ENCODE peak calls at places on chromosomes 12 and 14, in four cellular contexts. One of them, this sample, is unnamed.

GRCh38 chr12:30694971-30695326 is 720 bp downstream of the IPO8 start:
- DNase-seq in gastrocnemius medialis: peak; percentile 12
- DNase-seq in astrocyte of the spinal cord: peak; percentile 53
- DNase-seq in heart left ventricle: peak; percentile 24
- DNase-seq in this sample: peak; percentile 37

GRCh38 chr12:110600254-110600653 is 13.7 kb upstream of the TCTN1 start:
- DNase-seq in astrocyte of the spinal cord: peak; percentile 73
- DNase-seq in heart left ventricle: no peak
- DNase-seq in gastrocnemius medialis: no peak
- DNase-seq in this sample: peak; percentile 84

GRCh38 chr12:67091204-67091603 is 178.0 kb upstream of the CAND1 start:
- DNase-seq in astrocyte of the spinal cord: no peak
- DNase-seq in heart left ventricle: no peak
- DNase-seq in gastrocnemius medialis: no peak
- DNase-seq in this sample: no peak

GRCh38 chr14:24327303-24327702 is 7.6 kb downstream of the ADCY4 start:
- DNase-seq in heart left ventricle: no peak
- DNase-seq in astrocyte of the spinal cord: no peak
- DNase-seq in gastrocnemius medialis: no peak
- DNase-seq in this sample: no peak

GRCh38 chr14:24556756-24557155 is 19.3 kb downstream of the CTSG start:
- DNase-seq in heart left ventricle: no peak
- DNase-seq in gastrocnemius medialis: no peak
- DNase-seq in astrocyte of the spinal cord: peak; percentile 9
- DNase-seq in this sample: no peak

GRCh38 chr14:22836301-22837058 is at the start of gene MMP14:
- DNase-seq in astrocyte of the spinal cord: peak; percentile 93
- DNase-seq in gastrocnemius medialis: peak; percentile 67
- DNase-seq in heart left ventricle: peak; percentile 77
- DNase-seq in this sample: peak; percentile 91

GRCh38 chr14:58082491-58083098 is 69.4 kb downstream of the ARMH4 start:
- DNase-seq in heart left ventricle: no peak
- DNase-seq in gastrocnemius medialis: no peak
- DNase-seq in astrocyte of the spinal cord: peak; percentile 90
- DNase-seq in this sample: peak; percentile 91

GRCh38 chr12:71840226-71840847 is 778 bp downstream of the TBC1D15 start:
- DNase-seq in heart left ventricle: no peak
- DNase-seq in astrocyte of the spinal cord: peak; percentile 72
- DNase-seq in gastrocnemius medialis: no peak
- DNase-seq in this sample: peak; percentile 75

GRCh38 chr14:77885363-77885762 is 85.5 kb downstream of the ADCK1 start:
- DNase-seq in gastrocnemius medialis: no peak
- DNase-seq in heart left ventricle: no peak
- DNase-seq in astrocyte of the spinal cord: no peak
- DNase-seq in this sample: no peak

GRCh38 chr12:9273276-9273675 is 65.1 kb upstream of the PZP start:
- DNase-seq in gastrocnemius medialis: no peak
- DNase-seq in astrocyte of the spinal cord: peak; percentile 17
- DNase-seq in heart left ventricle: no peak
- DNase-seq in this sample: peak; percentile 55

GRCh38 chr14:103391048-103391447 is 5.8 kb downstream of the MARK3 start:
- DNase-seq in astrocyte of the spinal cord: peak; percentile 84
- DNase-seq in heart left ventricle: no peak
- DNase-seq in gastrocnemius medialis: no peak
- DNase-seq in this sample: peak; percentile 85

GRCh38 chr14:103121161-103121845 is 2.0 kb upstream of the TNFAIP2 start:
- DNase-seq in heart left ventricle: peak; percentile 75
- DNase-seq in gastrocnemius medialis: no peak
- DNase-seq in astrocyte of the spinal cord: no peak
- DNase-seq in this sample: no peak

GRCh38 chr14:23950411-23951135 is 3.0 kb upstream of the DHRS4 start:
- DNase-seq in heart left ventricle: no peak
- DNase-seq in astrocyte of the spinal cord: no peak
- DNase-seq in gastrocnemius medialis: no peak
- DNase-seq in this sample: no peak

GRCh38 chr12:88298761-88299242 is 156.7 kb downstream of the TMTC3 start:
- DNase-seq in heart left ventricle: no peak
- DNase-seq in gastrocnemius medialis: no peak
- DNase-seq in astrocyte of the spinal cord: peak; percentile 88
- DNase-seq in this sample: peak; percentile 93

GRCh38 chr12:27807063-27807703 is 27.1 kb upstream of the MANSC4 start:
- DNase-seq in astrocyte of the spinal cord: no peak
- DNase-seq in heart left ventricle: no peak
- DNase-seq in gastrocnemius medialis: no peak
- DNase-seq in this sample: no peak

GRCh38 chr14:76191297-76191696 is 39.6 kb downstream of the GPATCH2L start:
- DNase-seq in heart left ventricle: peak; percentile 17
- DNase-seq in gastrocnemius medialis: peak; percentile 12
- DNase-seq in astrocyte of the spinal cord: no peak
- DNase-seq in this sample: no peak

GRCh38 chr14:61911534-61911933 is 149.3 kb downstream of the SNAPC1 start:
- DNase-seq in gastrocnemius medialis: no peak
- DNase-seq in astrocyte of the spinal cord: no peak
- DNase-seq in heart left ventricle: no peak
- DNase-seq in this sample: no peak

GRCh38 chr12:49636574-49636973 is 13.2 kb downstream of the PRPF40B start:
- DNase-seq in heart left ventricle: no peak
- DNase-seq in gastrocnemius medialis: no peak
- DNase-seq in astrocyte of the spinal cord: no peak
- DNase-seq in this sample: no peak

GRCh38 chr14:39175445-39176262 is 600 bp downstream of the PNN start:
- DNase-seq in gastrocnemius medialis: no peak
- DNase-seq in heart left ventricle: no peak
- DNase-seq in astrocyte of the spinal cord: no peak
- DNase-seq in this sample: no peak

GRCh38 chr12:48352157-48352775 is 1.5 kb upstream of the ZNF641 start:
- DNase-seq in astrocyte of the spinal cord: no peak
- DNase-seq in heart left ventricle: no peak
- DNase-seq in gastrocnemius medialis: no peak
- DNase-seq in this sample: no peak

GRCh38 chr12:48988030-48988649 is 10.0 kb downstream of the WNT1 start:
- DNase-seq in heart left ventricle: no peak
- DNase-seq in gastrocnemius medialis: no peak
- DNase-seq in astrocyte of the spinal cord: no peak
- DNase-seq in this sample: peak; percentile 57

GRCh38 chr12:30219047-30219446 is 435.3 kb upstream of the TMTC1 start:
- DNase-seq in heart left ventricle: no peak
- DNase-seq in astrocyte of the spinal cord: peak; percentile 17
- DNase-seq in gastrocnemius medialis: no peak
- DNase-seq in this sample: no peak

GRCh38 chr12:57456145-57456700 is 1.1 kb downstream of the INHBE start:
- DNase-seq in heart left ventricle: no peak
- DNase-seq in gastrocnemius medialis: no peak
- DNase-seq in astrocyte of the spinal cord: peak; percentile 41
- DNase-seq in this sample: peak; percentile 28

GRCh38 chr12:119869720-119870119 is 7.4 kb downstream of the CIT start:
- DNase-seq in astrocyte of the spinal cord: peak; percentile 84
- DNase-seq in heart left ventricle: no peak
- DNase-seq in gastrocnemius medialis: no peak
- DNase-seq in this sample: peak; percentile 95

GRCh38 chr12:81811066-81811777 is 52.1 kb upstream of the PPFIA2 start:
- DNase-seq in gastrocnemius medialis: no peak
- DNase-seq in heart left ventricle: no peak
- DNase-seq in astrocyte of the spinal cord: peak; percentile 78
- DNase-seq in this sample: peak; percentile 64

GRCh38 chr12:2813573-2814185 is 1.2 kb downstream of the ITFG2 start:
- DNase-seq in gastrocnemius medialis: no peak
- DNase-seq in astrocyte of the spinal cord: peak; percentile 67
- DNase-seq in heart left ventricle: peak; percentile 33
- DNase-seq in this sample: peak; percentile 76

GRCh38 chr14:26175659-26176058 is 422.2 kb downstream of the NOVA1 start:
- DNase-seq in astrocyte of the spinal cord: no peak
- DNase-seq in gastrocnemius medialis: no peak
- DNase-seq in heart left ventricle: no peak
- DNase-seq in this sample: no peak

GRCh38 chr12:115811066-115811465 is 466.4 kb downstream of the MED13L start:
- DNase-seq in gastrocnemius medialis: no peak
- DNase-seq in heart left ventricle: no peak
- DNase-seq in astrocyte of the spinal cord: no peak
- DNase-seq in this sample: no peak

GRCh38 chr12:18171571-18171970 is 81.6 kb upstream of the RERGL start:
- DNase-seq in heart left ventricle: no peak
- DNase-seq in astrocyte of the spinal cord: peak; percentile 50
- DNase-seq in gastrocnemius medialis: no peak
- DNase-seq in this sample: peak; percentile 55

GRCh38 chr12:18165422-18165871 is 75.5 kb upstream of the RERGL start:
- DNase-seq in gastrocnemius medialis: no peak
- DNase-seq in astrocyte of the spinal cord: peak; percentile 68
- DNase-seq in heart left ventricle: no peak
- DNase-seq in this sample: peak; percentile 55

GRCh38 chr12:18160901-18161300 is 70.9 kb upstream of the RERGL start:
- DNase-seq in astrocyte of the spinal cord: no peak
- DNase-seq in gastrocnemius medialis: no peak
- DNase-seq in heart left ventricle: no peak
- DNase-seq in this sample: no peak

GRCh38 chr12:18165889-18166288 is 75.9 kb upstream of the RERGL start:
- DNase-seq in gastrocnemius medialis: no peak
- DNase-seq in astrocyte of the spinal cord: no peak
- DNase-seq in heart left ventricle: no peak
- DNase-seq in this sample: no peak
- H3K4me3 ChIP-seq in gastrocnemius medialis: no peak overlapping the region
- H3K4me3 ChIP-seq in astrocyte of the spinal cord: no peak overlapping the region
- H3K4me3 ChIP-seq in heart left ventricle: no peak overlapping the region
- H3K4me3 ChIP-seq in this sample: no peak overlapping the region

GRCh38 chr12:100077367-100077766 is 65.3 kb downstream of the BLTP3B start:
- DNase-seq in astrocyte of the spinal cord: no peak
- DNase-seq in heart left ventricle: no peak
- DNase-seq in gastrocnemius medialis: no peak
- DNase-seq in this sample: peak; percentile 11
- TF ChIP-seq CTCF in astrocyte of the spinal cord: peak; percentile 22
- TF ChIP-seq CTCF in heart left ventricle: peak; percentile 8
- TF ChIP-seq CTCF in gastrocnemius medialis: peak; percentile 9
- TF ChIP-seq CTCF in this sample: peak; percentile 9

GRCh38 chr12:21940549-21940948 is 677 bp downstream of the ABCC9 start:
- DNase-seq in gastrocnemius medialis: no peak
- DNase-seq in astrocyte of the spinal cord: no peak
- DNase-seq in heart left ventricle: no peak
- DNase-seq in this sample: no peak
- H3K4me3 ChIP-seq in gastrocnemius medialis: peak overlapping the region; percentile 61
- H3K4me3 ChIP-seq in astrocyte of the spinal cord: peak overlapping the region; percentile 48
- H3K4me3 ChIP-seq in heart left ventricle: peak overlapping the region; percentile 49
- H3K4me3 ChIP-seq in this sample: peak overlapping the region; percentile 70

GRCh38 chr12:23221926-23222325 is 597.0 kb downstream of the ETNK1 start:
- DNase-seq in gastrocnemius medialis: no peak
- DNase-seq in astrocyte of the spinal cord: no peak
- DNase-seq in heart left ventricle: no peak
- DNase-seq in this sample: no peak

GRCh38 chr12:23217158-23217557 is 592.2 kb downstream of the ETNK1 start:
- DNase-seq in gastrocnemius medialis: no peak
- DNase-seq in astrocyte of the spinal cord: no peak
- DNase-seq in heart left ventricle: no peak
- DNase-seq in this sample: no peak

GRCh38 chr12:23222801-23223200 is 597.8 kb downstream of the ETNK1 start:
- DNase-seq in heart left ventricle: no peak
- DNase-seq in astrocyte of the spinal cord: no peak
- DNase-seq in gastrocnemius medialis: no peak
- DNase-seq in this sample: no peak

GRCh38 chr12:23217716-23218115 is 592.7 kb downstream of the ETNK1 start:
- DNase-seq in heart left ventricle: no peak
- DNase-seq in gastrocnemius medialis: no peak
- DNase-seq in astrocyte of the spinal cord: no peak
- DNase-seq in this sample: no peak

DNA sequence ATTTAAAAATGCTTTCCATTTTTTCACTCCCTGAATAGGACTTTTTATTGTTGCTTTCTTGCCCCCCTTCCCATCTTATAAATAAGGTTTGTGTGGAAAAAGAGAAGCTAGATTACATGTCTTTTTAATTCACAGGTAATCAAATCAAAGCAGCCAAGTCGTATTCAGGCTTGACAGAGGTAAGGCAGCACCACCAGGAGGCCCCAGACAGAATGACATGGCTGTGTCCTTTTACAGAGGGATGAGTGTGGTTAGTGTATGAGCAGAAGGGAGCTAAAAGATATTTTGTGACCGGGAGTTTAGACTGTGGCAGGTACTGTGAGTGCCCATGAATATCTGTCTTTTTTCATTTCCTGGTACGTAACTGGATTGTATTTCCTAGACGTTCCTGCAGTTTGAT is 596.1 kb downstream of the ETNK1 start:
- DNase-seq in astrocyte of the spinal cord: no peak
- DNase-seq in gastrocnemius medialis: no peak
- DNase-seq in heart left ventricle: no peak
- DNase-seq in this sample: no peak
- TF ChIP-seq CTCF in astrocyte of the spinal cord: peak; percentile 38
- TF ChIP-seq CTCF in gastrocnemius medialis: no peak
- TF ChIP-seq CTCF in heart left ventricle: no peak
- TF ChIP-seq CTCF in this sample: peak; percentile 17

DNA sequence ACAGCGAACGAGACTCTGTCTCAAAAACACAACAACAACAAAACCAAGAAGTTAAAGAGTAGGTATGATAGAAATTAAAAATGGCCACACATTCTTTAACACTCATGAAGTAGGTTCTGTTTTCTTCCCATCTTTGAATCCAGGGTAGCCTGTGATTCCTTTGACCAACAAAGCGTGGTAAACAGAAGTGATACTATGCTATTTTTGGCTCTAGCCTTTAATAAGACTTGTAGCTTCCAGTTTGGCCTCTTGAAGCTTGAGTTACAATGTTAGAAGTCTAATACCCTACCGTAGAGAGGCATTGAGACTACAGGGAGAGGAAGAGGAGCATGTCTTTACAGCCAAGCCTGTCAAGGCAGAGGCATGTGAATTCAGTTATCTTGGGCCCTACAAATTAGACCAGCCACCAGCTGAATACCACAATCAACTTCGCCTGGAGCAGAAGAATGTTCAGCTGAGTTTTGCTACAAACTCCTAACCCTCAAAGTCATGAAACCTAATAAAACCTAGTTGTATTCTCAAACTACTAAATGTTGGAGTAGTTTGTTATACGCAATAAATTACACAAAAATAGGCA is 4.9 kb upstream of the NEMF start:
- DNase-seq in astrocyte of the spinal cord: no peak
- DNase-seq in heart left ventricle: no peak
- DNase-seq in gastrocnemius medialis: no peak
- DNase-seq in this sample: no peak
- H3K4me3 ChIP-seq in astrocyte of the spinal cord: no peak overlapping the region
- H3K4me3 ChIP-seq in heart left ventricle: no peak overlapping the region
- H3K4me3 ChIP-seq in gastrocnemius medialis: no peak overlapping the region
- H3K4me3 ChIP-seq in this sample: no peak overlapping the region

This sample was measured in fibroblast of the aortic adventitia.